ENCODE peak calls at places on chromosomes 11 and 22, in ten cellular contexts. X is SHP77; T is stimulated activated CD4-positive, alpha-beta T cell treated with anti-CD3 and anti-CD28 coated beads, TNF-alpha, amount 100 ng/mL, for 1 hour; Y is fibroblast of villous mesenchyme; N is T-helper 2 cell; M is sciatic nerve; A is HTR-8/SVneo; L is NCI-H774; H is AG10803; J is foreskin fibroblast. K is an unnamed sample.

GRCh38 chr11:119114351-119114750 is 7.0 kb upstream of the HINFP start:
- DNase-seq in X (no peak), T (no peak), Y (no peak), N (no peak), M (no peak), A (no peak), L (no peak), H (no peak), J (no peak), K (no peak)

GRCh38 chr11:57491371-57492061 is 24.0 kb downstream of the SLC43A1 start:
- DNase-seq in X (no peak), T (no peak), Y (peak; percentile 34), N (peak; percentile 57), M (no peak), A (no peak), L (no peak), H (no peak), J (no peak), K (no peak)

GRCh38 chr11:126611438-126611837 is 256.0 kb downstream of the ST3GAL4 start:
- DNase-seq in X (no peak), T (no peak), Y (no peak), N (no peak), M (no peak), A (no peak), L (no peak), H (no peak), J (no peak), K (no peak)

GRCh38 chr11:30488304-30488998 is 97.7 kb downstream of the MPPED2 start:
- DNase-seq in X (peak; percentile 52), T (no peak), Y (peak; percentile 56), N (no peak), M (no peak), A (no peak), L (peak; percentile 34), H (peak; percentile 6), J (no peak), K (no peak)

GRCh38 chr11:123645576-123645975 is 8.8 kb downstream of the SCN3B start:
- DNase-seq in X (no peak), T (no peak), Y (no peak), N (no peak), M (no peak), A (no peak), L (no peak), H (no peak), J (no peak), K (no peak)

GRCh38 chr11:118202599-118203422 is 22.0 kb downstream of the JAML start:
- DNase-seq in X (no peak), T (no peak), Y (no peak), N (peak; percentile 98), M (no peak), A (no peak), L (no peak), H (no peak), J (no peak), K (no peak)

GRCh38 chr11:44464741-44465140 is 100.7 kb upstream of the CD82 start:
- DNase-seq in X (no peak), T (no peak), Y (peak; percentile 2), N (no peak), M (no peak), A (no peak), L (peak; percentile 12), H (no peak), J (no peak), K (no peak)

GRCh38 chr11:46210133-46210636 is 67.3 kb upstream of the CREB3L1 start:
- DNase-seq in X (no peak), T (no peak), Y (peak; percentile 67), N (peak; percentile 31), M (no peak), A (peak; percentile 32), L (no peak), H (peak; percentile 75), J (peak; percentile 71), K (no peak)

GRCh38 chr11:133153031-133153430 is 379.3 kb downstream of the OPCML start:
- DNase-seq in X (no peak), T (no peak), Y (no peak), N (no peak), M (no peak), A (no peak), L (no peak), H (no peak), J (no peak), K (no peak)

GRCh38 chr11:134592391-134592990 is 180.4 kb upstream of the B3GAT1 start:
- DNase-seq in X (no peak), T (no peak), Y (peak; percentile 29), N (peak; percentile 52), M (peak; percentile 44), A (no peak), L (no peak), H (no peak), J (no peak), K (no peak)

GRCh38 chr11:129804012-129804411 is 11.6 kb upstream of the TMEM45B start:
- DNase-seq in X (no peak), T (no peak), Y (no peak), N (peak; percentile 33), M (no peak), A (no peak), L (no peak), H (no peak), J (no peak), K (no peak)

GRCh38 chr22:33821290-33821689 is 99.0 kb downstream of the LARGE1 start:
- DNase-seq in X (no peak), T (no peak), Y (no peak), N (no peak), M (no peak), A (no peak), L (no peak), H (peak; percentile 17), J (no peak), K (no peak)

GRCh38 chr11:64560139-64560771 is 30.8 kb upstream of the SLC22A12 start:
- DNase-seq in X (no peak), T (no peak), Y (no peak), N (no peak), M (no peak), A (no peak), L (no peak), H (no peak), J (no peak), K (no peak)

GRCh38 chr22:23393721-23394320 is 186.3 kb downstream of the IGLL1 start:
- DNase-seq in X (no peak), T (no peak), Y (no peak), N (no peak), M (no peak), A (no peak), L (no peak), H (no peak), J (no peak), K (no peak)

GRCh38 chr11:63762662-63763505 is 5.7 kb downstream of the ZFTA start:
- DNase-seq in X (no peak), T (no peak), Y (peak; percentile 62), N (no peak), M (peak; percentile 73), A (no peak), L (no peak), H (no peak), J (no peak), K (no peak)

GRCh38 chr22:25837288-25837900 is 95.4 kb downstream of the MYO18B start:
- DNase-seq in X (no peak), T (no peak), Y (no peak), N (no peak), M (no peak), A (no peak), L (no peak), H (no peak), J (no peak), K (no peak)

GRCh38 chr22:30286813-30287625 is 2.3 kb downstream of the CASTOR1 start:
- DNase-seq in X (peak; percentile 67), T (peak; percentile 79), Y (no peak), N (peak; percentile 80), M (peak; percentile 85), A (peak; percentile 57), L (no peak), H (no peak), J (no peak), K (peak; percentile 78)

GRCh38 chr11:19938051-19938856 is 222.0 kb downstream of the DBX1 start:
- DNase-seq in X (no peak), T (no peak), Y (peak; percentile 50), N (peak; percentile 27), M (no peak), A (peak; percentile 61), L (peak; percentile 41), H (peak; percentile 26), J (no peak), K (no peak)

GRCh38 chr11:1556278-1557167 is 15.5 kb downstream of the DUSP8 start:
- DNase-seq in X (no peak), T (no peak), Y (no peak), N (no peak), M (no peak), A (no peak), L (no peak), H (no peak), J (no peak), K (no peak)

GRCh38 chr11:113675003-113675471 is 31.1 kb downstream of the TMPRSS5 start:
- DNase-seq in X (no peak), T (no peak), Y (peak; percentile 77), N (peak; percentile 64), M (no peak), A (peak; percentile 80), L (no peak), H (peak; percentile 91), J (peak; percentile 66), K (no peak)

GRCh38 chr11:115548878-115549528 is 44.8 kb upstream of the CADM1 start:
- DNase-seq in X (no peak), T (no peak), Y (no peak), N (no peak), M (no peak), A (no peak), L (no peak), H (no peak), J (no peak), K (no peak)

GRCh38 chr11:120651836-120652235 is 140.3 kb downstream of the GRIK4 start:
- DNase-seq in X (no peak), T (no peak), Y (no peak), N (no peak), M (no peak), A (no peak), L (no peak), H (no peak), J (no peak), K (no peak)

GRCh38 chr11:132051704-132052103 is 681.3 kb downstream of the NTM start:
- DNase-seq in X (no peak), T (no peak), Y (no peak), N (no peak), M (no peak), A (no peak), L (no peak), H (peak; percentile 33), J (no peak), K (no peak)

GRCh38 chr11:109076870-109077269 is 345.1 kb upstream of the C11orf87 start:
- DNase-seq in X (no peak), T (no peak), Y (no peak), N (no peak), M (no peak), A (no peak), L (no peak), H (no peak), J (no peak), K (no peak)

GRCh38 chr11:10327254-10327653 is 22.4 kb downstream of the ADM start:
- DNase-seq in X (no peak), T (no peak), Y (peak; percentile 87), N (no peak), M (no peak), A (no peak), L (no peak), H (peak; percentile 57), J (no peak), K (no peak)

GRCh38 chr11:99020324-99021225 is at the start of gene CNTN5:
- DNase-seq in X (peak; percentile 87), T (no peak), Y (no peak), N (peak; percentile 36), M (no peak), A (peak; percentile 49), L (peak; percentile 88), H (no peak), J (no peak), K (no peak)

GRCh38 chr11:67662142-67662805 is 11.7 kb upstream of the ACY3 start:
- DNase-seq in X (no peak), T (no peak), Y (no peak), N (no peak), M (no peak), A (no peak), L (no peak), H (no peak), J (no peak), K (no peak)

GRCh38 chr22:19292262-19293230 is 1.0 kb upstream of the CLTCL1 start:
- DNase-seq in X (peak; percentile 83), T (no peak), Y (peak; percentile 60), N (no peak), M (no peak), A (no peak), L (peak; percentile 49), H (peak; percentile 69), J (no peak), K (no peak)